ENCODE peak calls at places on chromosomes 3 and 15, in nine cellular contexts. T is gastrocnemius medialis; N is cardiac muscle cell; I is adipocyte; O is tibial artery; E is sigmoid colon; A is GM23338; G is naive thymus-derived CD4-positive, alpha-beta T cell; C is fibroblast of lung. H is an unnamed sample. For H3K36me3, the result is how much of the 10 kb centered on the place peaks cover.

GRCh38 chr3:77446084-77446483 is 406.2 kb downstream of the ROBO2 start:
- DNase-seq in N (no peak), T (no peak), O (no peak), A (no peak), C (no peak), I (no peak), E (no peak), G (no peak), H (no peak)

GRCh38 chr3:135918600-135918999 is 46.9 kb upstream of the PPP2R3A start:
- DNase-seq in C (peak), I (peak), O (no peak), G (no peak), T (no peak), A (peak), E (no peak), N (peak), H (peak)

GRCh38 chr3:43785551-43785950 is 94.8 kb downstream of the ABHD5 start:
- DNase-seq in G (no peak), I (no peak), T (no peak), A (no peak), N (peak), O (no peak), E (no peak), C (peak), H (no peak)

GRCh38 chr15:51232581-51232980 is 105.8 kb downstream of the CYP19A1 start:
- DNase-seq in G (no peak), I (no peak), N (no peak), C (no peak), T (no peak), O (no peak), A (no peak), E (no peak), H (no peak)

GRCh38 chr3:20352547-20353164 is 166.7 kb upstream of the SGO1 start:
- DNase-seq in I (peak), E (no peak), A (no peak), O (no peak), T (no peak), N (peak), C (peak), G (no peak), H (peak)

GRCh38 chr3:138862531-138862923 is 27.8 kb upstream of the PIK3CB start:
- DNase-seq in C (peak), A (peak), I (no peak), G (no peak), O (peak), T (no peak), E (no peak), N (peak), H (peak)

GRCh38 chr15:97036301-97036700 is 705.8 kb downstream of the NR2F2 start:
- DNase-seq in C (peak), T (no peak), I (no peak), N (no peak), A (no peak), E (no peak), O (no peak), G (no peak), H (no peak)

GRCh38 chr3:45100998-45101407 is 45.2 kb downstream of the CDCP1 start:
- DNase-seq in A (no peak), G (no peak), I (peak), C (peak), T (no peak), O (no peak), E (no peak), N (peak), H (no peak)

GRCh38 chr3:38139191-38139590 is 730 bp downstream of the MYD88 start:
- DNase-seq in T (no peak), C (no peak), E (no peak), O (no peak), A (no peak), N (no peak), G (no peak), I (no peak), H (no peak)

GRCh38 chr3:157602424-157602823 is 99.2 kb upstream of the VEPH1 start:
- DNase-seq in O (no peak), T (no peak), I (no peak), N (no peak), C (no peak), G (no peak), E (no peak), A (no peak), H (no peak)

GRCh38 chr3:30671527-30672286 is 65.3 kb downstream of the TGFBR2 start:
- DNase-seq in O (no peak), N (no peak), G (no peak), T (no peak), I (no peak), A (no peak), C (no peak), E (no peak), H (no peak)

GRCh38 chr3:30673425-30674341 is 67.3 kb downstream of the TGFBR2 start:
- DNase-seq in N (no peak), I (peak), T (no peak), A (no peak), E (no peak), C (no peak), O (no peak), G (no peak), H (no peak)

GRCh38 chr3:30672959-30673358 is 66.6 kb downstream of the TGFBR2 start:
- DNase-seq in C (peak), G (no peak), N (peak), E (no peak), T (no peak), A (no peak), I (no peak), O (peak), H (no peak)

GRCh38 chr3:30670292-30670691 is 63.9 kb downstream of the TGFBR2 start:
- DNase-seq in O (no peak), E (no peak), N (no peak), T (no peak), I (no peak), G (no peak), C (no peak), A (no peak), H (no peak)

GRCh38 chr3:30672287-30672735 is 65.9 kb downstream of the TGFBR2 start:
- DNase-seq in G (no peak), E (no peak), I (no peak), O (no peak), T (no peak), N (no peak), A (no peak), C (no peak), H (no peak)
- H3K36me3 ChIP-seq in G (half or more), E (half or more), I (half or more), O (half or more), T (under half), N (under half), A (under half), C (under half), H (under half)

DNA sequence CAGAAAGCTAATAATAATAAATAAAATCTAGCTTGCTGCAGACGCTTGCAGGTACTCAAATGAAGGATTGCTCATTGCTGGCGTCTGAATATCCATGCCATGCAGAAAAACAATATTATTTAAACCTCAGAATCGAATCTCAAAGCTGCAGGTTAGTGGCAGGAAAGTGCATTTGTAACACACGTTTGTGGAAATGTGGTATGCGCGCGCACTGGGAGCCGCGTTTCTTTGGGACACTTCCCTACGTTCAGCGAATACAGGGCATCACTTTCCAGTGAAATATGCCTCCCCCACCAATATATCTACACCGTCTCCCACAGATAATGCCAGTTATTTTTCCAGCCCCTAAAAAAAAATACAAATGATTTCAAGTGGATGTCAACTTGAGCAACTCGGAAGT is 37.1 kb downstream of the ZIC4 start:
- DNase-seq in C (no peak), I (no peak), G (no peak), T (no peak), N (no peak), O (no peak), A (no peak), E (no peak), H (no peak)
- H3K4me3 ChIP-seq in C (no peak), I (no peak), G (no peak), T (no peak), N (no peak), O (no peak), A (peak), E (no peak), H (no peak)

GRCh38 chr3:125350597-125350996 is 24.5 kb downstream of the ZNF148 start:
- DNase-seq in N (no peak), O (no peak), G (no peak), T (no peak), E (no peak), I (no peak), A (no peak), C (no peak), H (no peak)
- H3K36me3 ChIP-seq in N (under half), O (under half), G (under half), T (under half), E (under half), I (under half), A (under half), C (under half), H (under half)

GRCh38 chr3:186986406-186986805 is 56.1 kb downstream of the ST6GAL1 start:
- DNase-seq in O (no peak), A (no peak), E (no peak), N (no peak), T (no peak), C (no peak), G (no peak), I (no peak), H (no peak)
- H3K4me3 ChIP-seq in O (no peak), A (no peak), E (no peak), N (no peak), T (no peak), C (no peak), G (no peak), I (no peak), H (no peak)

DNA sequence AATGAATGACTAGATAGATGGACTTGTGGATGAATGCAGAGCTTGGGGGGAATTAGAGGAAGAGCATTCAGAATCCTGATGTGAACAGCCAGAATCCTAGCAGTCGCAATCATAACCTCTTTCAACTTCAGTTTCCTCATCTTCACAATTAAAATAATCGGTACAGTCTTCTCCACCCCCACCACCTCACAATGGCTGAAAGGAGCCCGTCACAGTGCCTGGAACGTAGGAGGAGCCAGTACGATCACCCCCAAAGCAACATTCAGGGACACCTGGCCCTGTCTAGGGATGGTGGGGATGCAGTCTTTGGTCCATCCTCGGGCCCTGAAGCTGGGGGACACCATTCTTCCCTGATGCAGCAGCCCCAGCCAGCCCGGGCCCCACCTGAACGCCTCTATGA is 80.4 kb upstream of the RPL32 start:
- DNase-seq in C (no peak), G (no peak), O (no peak), I (no peak), A (no peak), T (no peak), N (no peak), E (no peak), H (no peak)
- H3K36me3 ChIP-seq in C (under half), G (half or more), O (half or more), I (half or more), A (under half), T (under half), N (under half), E (half or more), H (under half)

H was measured in H7.